ENCODE peak calls at places on chromosomes 4 and X, in seven cellular contexts. I, T, S, Y, J, L and R are unnamed samples.

GRCh38 chrX:96763608-96764007 is 79.0 kb downstream of the DIAPH2 start:
- DNase-seq in I (no peak), T (no peak), S (no peak), Y (no peak), J (no peak), L (no peak), R (no peak)

GRCh38 chr4:62014982-62015739 is 815.0 kb downstream of the ADGRL3 start:
- DNase-seq in I (no peak), T (no peak), S (no peak), Y (no peak), J (no peak), L (no peak), R (no peak)

GRCh38 chrX:151983186-151983585 is 8.7 kb upstream of the GABRE start:
- DNase-seq in I (no peak), T (no peak), S (no peak), Y (no peak), J (no peak), L (no peak), R (no peak)

GRCh38 chrX:136586386-136586785 is 54.4 kb downstream of the VGLL1 start:
- DNase-seq in I (no peak), T (no peak), S (no peak), Y (peak; percentile 51), J (no peak), L (no peak), R (no peak)

GRCh38 chr4:109702950-109703663 is at the start of gene CASP6:
- DNase-seq in I (peak; percentile 85), T (peak; percentile 87), S (peak; percentile 41), Y (peak; percentile 84), J (peak; percentile 72), L (peak; percentile 89), R (peak; percentile 91)

GRCh38 chrX:75887833-75888232 is 102.8 kb upstream of the MAGEE2 start:
- DNase-seq in I (peak; percentile 19), T (no peak), S (no peak), Y (no peak), J (no peak), L (no peak), R (no peak)

GRCh38 chrX:10217218-10217617 is 60.4 kb downstream of the CLCN4 start:
- DNase-seq in I (no peak), T (no peak), S (no peak), Y (no peak), J (no peak), L (no peak), R (no peak)

GRCh38 chrX:109535578-109535977 is 1.1 kb upstream of the NXT2 start:
- DNase-seq in I (no peak), T (no peak), S (no peak), Y (no peak), J (no peak), L (no peak), R (no peak)

GRCh38 chr4:146329042-146329716 is 114.8 kb downstream of the REELD1 start:
- DNase-seq in I (no peak), T (no peak), S (no peak), Y (no peak), J (peak; percentile 74), L (no peak), R (no peak)

GRCh38 chr4:95362906-95363578 is 185.7 kb downstream of the UNC5C start:
- DNase-seq in I (peak; percentile 32), T (no peak), S (no peak), Y (no peak), J (peak; percentile 30), L (no peak), R (no peak)

GRCh38 chrX:129959493-129959832 is 23.0 kb upstream of the BCORL1 start:
- DNase-seq in I (no peak), T (no peak), S (no peak), Y (no peak), J (no peak), L (no peak), R (no peak)

GRCh38 chr4:112053825-112054224 is 91.4 kb upstream of the FAM241A start:
- DNase-seq in I (no peak), T (no peak), S (no peak), Y (no peak), J (no peak), L (no peak), R (no peak)

GRCh38 chr4:118797558-118798142 is 38.3 kb downstream of the SEC24D start:
- DNase-seq in I (no peak), T (no peak), S (no peak), Y (no peak), J (peak; percentile 55), L (no peak), R (no peak)

DNA sequence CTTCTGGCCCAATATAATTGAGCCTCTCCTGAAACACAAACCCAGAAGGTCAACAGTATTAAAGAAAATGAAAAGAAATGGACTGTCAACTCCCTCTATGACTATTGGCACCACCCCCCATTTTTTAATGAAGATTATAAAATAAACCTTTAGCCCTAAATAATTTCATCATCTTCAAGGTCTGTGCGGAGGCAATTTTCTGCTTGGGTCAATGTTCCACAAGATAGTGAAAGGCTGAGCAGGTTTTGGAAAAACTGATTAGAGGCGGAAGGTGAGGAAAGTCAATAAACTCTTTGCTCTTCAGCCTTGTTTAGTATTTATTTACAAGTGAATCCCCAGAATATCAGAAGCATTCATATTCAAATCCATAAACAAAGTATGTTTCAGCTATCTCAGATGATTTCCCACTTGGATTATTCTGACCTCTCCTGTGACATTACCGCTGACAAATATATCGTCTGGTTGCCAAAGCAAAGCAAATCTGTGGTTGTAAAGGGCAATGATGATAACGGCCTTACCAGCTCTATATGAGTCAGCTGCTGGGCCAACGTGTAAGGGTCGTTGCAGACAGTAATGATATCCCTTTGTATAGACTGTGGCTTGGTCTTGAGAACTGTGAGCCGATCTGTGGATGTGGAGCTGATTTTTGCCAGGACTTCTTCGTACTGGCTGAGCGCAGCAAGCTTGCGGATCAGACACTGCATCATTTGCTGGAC is 24.0 kb downstream of the RASGEF1B start:
- DNase-seq in I (no peak), T (no peak), S (no peak), Y (no peak), J (no peak), L (no peak), R (no peak)
- H3K36me3 ChIP-seq in I (no peaks in the 10 kb centered on the region), T (no peaks in the 10 kb centered on the region), S (no peaks in the 10 kb centered on the region), Y (peaks cover 33% of the 10 kb centered on the region), J (no peaks in the 10 kb centered on the region), L (no peaks in the 10 kb centered on the region), R (no peaks in the 10 kb centered on the region)

GRCh38 chrX:67718926-67719325 is 175.1 kb downstream of the AR start:
- DNase-seq in I (no peak), T (no peak), S (no peak), Y (no peak), J (no peak), L (peak; percentile 72), R (no peak)
- H3K36me3 ChIP-seq in I (no peaks in the 10 kb centered on the region), T (no peaks in the 10 kb centered on the region), S (no peaks in the 10 kb centered on the region), Y (no peaks in the 10 kb centered on the region), J (no peaks in the 10 kb centered on the region), L (no peaks in the 10 kb centered on the region), R (no peaks in the 10 kb centered on the region)

GRCh38 chr4:56430203-56430602 is 5.2 kb downstream of the PPAT start:
- DNase-seq in I (no peak), T (no peak), S (no peak), Y (no peak), J (no peak), L (no peak), R (no peak)
- H3K36me3 ChIP-seq in I (no peaks in the 10 kb centered on the region), T (no peaks in the 10 kb centered on the region), S (no peaks in the 10 kb centered on the region), Y (no peaks in the 10 kb centered on the region), J (no peaks in the 10 kb centered on the region), L (no peaks in the 10 kb centered on the region), R (no peaks in the 10 kb centered on the region)

DNA sequence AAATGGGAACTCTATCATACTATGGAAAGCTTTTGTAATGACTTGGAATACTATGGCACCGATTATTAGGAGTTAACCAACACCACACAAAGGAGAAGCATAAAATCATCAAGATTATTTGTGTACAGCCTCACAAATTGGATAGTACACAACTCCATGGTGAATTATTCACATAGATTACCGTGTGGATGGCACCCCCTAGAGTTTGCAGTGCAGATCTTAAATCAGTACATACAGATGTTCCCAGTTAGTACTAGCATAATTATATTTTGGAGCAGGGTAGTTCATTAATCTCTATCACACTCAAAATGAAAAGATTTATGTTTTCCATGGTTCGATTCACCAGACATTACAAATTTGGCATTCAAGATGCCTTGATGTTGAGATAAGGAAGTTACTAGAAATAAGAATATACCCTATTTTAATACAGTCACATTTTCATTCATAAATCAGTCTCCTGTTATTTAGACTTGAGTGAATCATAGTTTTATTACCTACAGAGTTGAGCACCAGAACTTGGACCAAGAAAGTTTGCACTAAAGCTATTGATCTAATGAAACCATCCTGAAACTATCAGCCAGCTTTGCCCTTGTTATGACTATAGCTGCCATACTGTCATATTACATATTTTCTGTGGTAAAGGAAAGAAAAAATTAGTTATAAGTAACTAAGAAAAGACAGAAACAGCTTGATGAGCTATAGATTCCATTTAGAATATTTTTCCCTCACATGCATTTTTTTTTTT is 531.8 kb downstream of the GLUD2 start:
- DNase-seq in I (no peak), T (no peak), S (peak; percentile 4), Y (no peak), J (no peak), L (no peak), R (no peak)
- H3K36me3 ChIP-seq in I (no peaks in the 10 kb centered on the region), T (no peaks in the 10 kb centered on the region), S (no peaks in the 10 kb centered on the region), Y (no peaks in the 10 kb centered on the region), J (no peaks in the 10 kb centered on the region), L (no peaks in the 10 kb centered on the region), R (no peaks in the 10 kb centered on the region)

GRCh38 chr4:67531349-67531748 is 14.0 kb downstream of the CENPC start:
- DNase-seq in I (no peak), T (no peak), S (no peak), Y (no peak), J (no peak), L (no peak), R (no peak)

GRCh38 chr4:67535280-67535840 is 9.9 kb downstream of the CENPC start:
- DNase-seq in I (no peak), T (no peak), S (no peak), Y (no peak), J (no peak), L (no peak), R (no peak)

DNA sequence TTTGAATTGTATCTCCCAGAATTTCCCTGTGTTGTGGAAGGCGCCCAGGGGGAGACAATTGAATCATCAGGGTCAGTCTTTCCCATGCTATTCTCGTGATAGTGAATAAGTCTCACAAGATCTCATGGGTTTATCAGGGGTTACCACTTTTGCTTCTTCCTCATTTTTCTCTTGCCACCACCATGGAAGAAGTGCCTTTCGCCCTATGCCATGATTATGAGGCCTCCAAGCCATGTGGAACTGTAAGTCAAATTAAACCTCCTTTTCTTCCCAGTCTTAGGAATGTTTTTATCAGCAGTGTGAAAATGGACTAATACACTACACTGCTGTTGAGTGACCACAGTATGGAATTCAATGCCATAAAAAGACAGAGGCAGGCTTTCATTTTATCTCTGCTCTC is 12.2 kb downstream of the CENPC start:
- DNase-seq in I (no peak), T (no peak), S (no peak), Y (no peak), J (no peak), L (no peak), R (no peak)
- H3K36me3 ChIP-seq in I (no peaks in the 10 kb centered on the region), T (no peaks in the 10 kb centered on the region), S (peaks cover 42% of the 10 kb centered on the region), Y (peaks cover 18% of the 10 kb centered on the region), J (peaks cover 1% of the 10 kb centered on the region), L (peaks cover 7% of the 10 kb centered on the region), R (peaks cover 16% of the 10 kb centered on the region)

GRCh38 chr4:8461086-8461485 is 20.5 kb downstream of the TRMT44 start:
- DNase-seq in I (no peak), T (no peak), S (no peak), Y (no peak), J (no peak), L (no peak), R (no peak)
- H3K36me3 ChIP-seq in I (no peaks in the 10 kb centered on the region), T (no peaks in the 10 kb centered on the region), S (peaks cover 6% of the 10 kb centered on the region), Y (peaks cover 25% of the 10 kb centered on the region), J (peaks cover 8% of the 10 kb centered on the region), L (peaks cover 4% of the 10 kb centered on the region), R (peaks cover 14% of the 10 kb centered on the region)

GRCh38 chr4:165095291-165095690 is 17.4 kb downstream of the TMEM192 start:
- DNase-seq in I (no peak), T (no peak), S (no peak), Y (no peak), J (no peak), L (no peak), R (no peak)
- H3K36me3 ChIP-seq in I (no peaks in the 10 kb centered on the region), T (no peaks in the 10 kb centered on the region), S (no peaks in the 10 kb centered on the region), Y (peaks cover 9% of the 10 kb centered on the region), J (no peaks in the 10 kb centered on the region), L (no peaks in the 10 kb centered on the region), R (no peaks in the 10 kb centered on the region)